ENCODE peak calls at places on chromosomes 1 and 21, in seven cellular contexts. F, X, Y, B, P, R and A are unnamed samples.

GRCh38 chr1:156123356-156124196 is 9.1 kb downstream of the LMNA start:
- DNase-seq in F (peak), X (peak), Y (peak), B (peak), P (peak), R (peak), A (no peak)

GRCh38 chr1:29213055-29213454 is 17.7 kb downstream of the MECR start:
- DNase-seq in F (no peak), X (no peak), Y (no peak), B (no peak), P (no peak), R (no peak), A (no peak)

GRCh38 chr21:32096411-32096810 is 182.4 kb downstream of the MIS18A start:
- DNase-seq in F (no peak), X (no peak), Y (no peak), B (no peak), P (no peak), R (no peak), A (no peak)

GRCh38 chr1:105934806-105935205 is 1121.7 kb upstream of the PRMT6 start:
- DNase-seq in F (no peak), X (no peak), Y (no peak), B (no peak), P (no peak), R (no peak), A (no peak)

GRCh38 chr1:208008534-208008933 is 97.6 kb upstream of the CD34 start:
- DNase-seq in F (no peak), X (no peak), Y (no peak), B (no peak), P (no peak), R (no peak), A (no peak)

GRCh38 chr1:241688940-241689368 is 36.9 kb downstream of the WDR64 start:
- DNase-seq in F (peak), X (no peak), Y (no peak), B (no peak), P (no peak), R (no peak), A (no peak)

GRCh38 chr1:54583868-54584267 is 35.8 kb downstream of the ACOT11 start:
- DNase-seq in F (no peak), X (no peak), Y (no peak), B (no peak), P (no peak), R (no peak), A (no peak)

GRCh38 chr1:178954291-178954690 is 71.4 kb upstream of the FAM20B start:
- DNase-seq in F (no peak), X (no peak), Y (no peak), B (no peak), P (no peak), R (no peak), A (no peak)

GRCh38 chr1:41314781-41315481 is 46.3 kb upstream of the FOXO6 start:
- DNase-seq in F (peak), X (no peak), Y (no peak), B (no peak), P (no peak), R (peak), A (no peak)

GRCh38 chr1:86054396-86054795 is 102.2 kb downstream of the COL24A1 start:
- DNase-seq in F (no peak), X (no peak), Y (no peak), B (no peak), P (no peak), R (no peak), A (no peak)

GRCh38 chr1:211518330-211519289 is 26.6 kb upstream of the RD3 start:
- DNase-seq in F (no peak), X (no peak), Y (no peak), B (no peak), P (no peak), R (no peak), A (no peak)

DNA sequence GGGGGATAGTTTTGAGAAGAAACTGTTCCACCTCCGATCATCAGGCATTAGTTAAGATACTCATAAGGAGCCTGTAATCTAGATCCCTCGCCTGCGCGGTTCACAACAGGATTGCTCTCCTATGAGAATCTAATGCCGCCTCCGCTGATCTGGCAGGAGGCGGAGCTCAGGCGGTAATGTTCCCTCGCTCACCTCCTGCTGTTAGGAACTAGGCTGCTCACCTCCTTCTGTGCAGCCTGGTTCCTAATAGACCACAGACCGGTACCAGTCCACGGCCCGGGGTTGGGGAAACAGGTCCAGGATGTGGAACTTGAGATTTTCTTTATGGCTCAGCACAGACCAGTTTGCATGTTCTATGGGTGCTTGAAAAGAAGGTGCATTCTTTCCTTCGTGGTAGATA is 27.2 kb upstream of the FAM3B start:
- DNase-seq in F (no peak), X (no peak), Y (no peak), B (no peak), P (no peak), R (no peak), A (no peak)
- TF ChIP-seq CTCF in F (no peak), X (no peak), Y (no peak), B (no peak), P (no peak), R (no peak), A (peak)

DNA sequence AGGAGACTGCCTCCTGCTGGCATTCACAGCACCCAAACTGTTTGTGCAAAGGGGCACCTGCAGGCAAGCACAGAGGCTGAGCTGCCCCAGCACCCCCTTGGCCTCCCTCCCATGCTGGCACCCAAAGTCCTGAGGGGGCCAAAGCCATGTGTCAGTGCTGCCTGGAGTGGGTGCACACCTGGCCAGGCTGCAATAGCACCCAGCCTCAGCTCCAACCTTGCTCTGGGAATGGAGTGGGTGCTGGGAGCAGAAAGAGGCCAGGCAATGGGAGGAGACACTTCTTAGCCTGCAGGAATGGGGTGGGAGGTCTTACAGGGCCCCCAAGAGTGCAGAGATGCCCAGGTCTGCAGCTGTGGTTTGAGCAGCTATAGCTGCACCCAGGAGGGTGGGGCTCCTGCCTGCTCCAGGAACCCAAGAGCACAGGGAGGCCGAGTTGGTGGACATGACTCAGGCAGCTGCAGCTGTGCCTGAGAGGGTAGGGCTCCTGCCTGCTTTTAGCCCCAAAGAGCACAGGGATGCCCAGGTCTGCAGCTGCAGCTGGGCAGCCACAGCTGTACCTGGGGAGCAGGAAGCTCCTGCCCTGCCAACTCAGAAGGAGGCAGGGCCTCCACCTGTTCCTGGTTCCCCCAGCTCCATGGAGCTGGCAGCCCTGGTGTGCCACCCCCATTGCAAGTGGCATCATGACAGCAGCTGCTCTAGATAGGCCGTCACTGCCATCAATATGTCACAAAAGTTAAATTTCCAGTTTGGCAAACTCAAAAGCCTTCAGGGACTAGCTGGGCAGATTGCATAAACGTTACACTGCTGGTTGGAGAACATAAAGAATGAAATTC is 5.3 kb upstream of the CHD1L start:
- DNase-seq in F (no peak), X (no peak), Y (no peak), B (no peak), P (no peak), R (no peak), A (no peak)
- TF ChIP-seq CTCF in F (no peak), X (no peak), Y (no peak), B (no peak), P (no peak), R (no peak), A (no peak)

DNA sequence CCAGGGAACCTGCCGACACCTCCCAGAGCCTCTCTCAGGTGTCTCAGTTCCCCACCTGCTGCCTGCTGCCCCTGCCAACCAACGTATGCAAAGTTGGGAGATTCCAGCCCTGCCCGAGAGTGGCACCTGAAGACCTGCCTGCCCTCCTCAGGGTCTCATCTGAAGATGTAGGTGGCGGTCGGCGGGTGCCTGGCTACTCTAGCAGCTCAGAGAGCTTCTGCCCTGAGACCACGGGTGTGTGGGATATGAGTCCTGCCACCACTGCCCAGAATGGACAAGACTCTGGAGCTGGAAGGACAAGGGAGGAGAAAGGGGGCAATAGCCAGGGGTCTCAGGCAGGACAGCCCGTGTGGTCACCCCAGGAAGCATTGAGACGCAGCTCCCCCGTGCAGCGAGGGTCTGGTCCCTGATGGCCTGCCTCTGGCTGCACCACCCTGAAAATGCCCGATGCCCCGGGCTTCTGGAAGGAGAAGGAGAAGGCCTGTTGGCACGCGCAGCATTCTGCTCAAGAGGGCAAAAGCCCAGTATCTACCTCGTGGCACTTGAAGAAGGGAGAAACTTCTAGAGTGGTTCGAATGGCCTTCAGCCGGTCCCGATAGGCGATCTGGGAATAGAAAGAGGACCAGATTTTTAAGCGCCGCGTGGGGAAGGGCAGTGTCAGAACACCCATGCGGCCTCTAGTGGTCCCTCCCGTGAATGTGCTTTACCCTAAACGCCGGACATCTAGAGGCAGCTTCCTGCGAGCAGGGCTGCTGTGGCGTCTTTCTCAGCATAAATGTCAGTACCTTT is 88.8 kb downstream of the STUM start:
- DNase-seq in F (no peak), X (no peak), Y (no peak), B (no peak), P (no peak), R (no peak), A (no peak)
- TF ChIP-seq CTCF in F (peak), X (peak), Y (peak), B (peak), P (no peak), R (peak), A (peak)

DNA sequence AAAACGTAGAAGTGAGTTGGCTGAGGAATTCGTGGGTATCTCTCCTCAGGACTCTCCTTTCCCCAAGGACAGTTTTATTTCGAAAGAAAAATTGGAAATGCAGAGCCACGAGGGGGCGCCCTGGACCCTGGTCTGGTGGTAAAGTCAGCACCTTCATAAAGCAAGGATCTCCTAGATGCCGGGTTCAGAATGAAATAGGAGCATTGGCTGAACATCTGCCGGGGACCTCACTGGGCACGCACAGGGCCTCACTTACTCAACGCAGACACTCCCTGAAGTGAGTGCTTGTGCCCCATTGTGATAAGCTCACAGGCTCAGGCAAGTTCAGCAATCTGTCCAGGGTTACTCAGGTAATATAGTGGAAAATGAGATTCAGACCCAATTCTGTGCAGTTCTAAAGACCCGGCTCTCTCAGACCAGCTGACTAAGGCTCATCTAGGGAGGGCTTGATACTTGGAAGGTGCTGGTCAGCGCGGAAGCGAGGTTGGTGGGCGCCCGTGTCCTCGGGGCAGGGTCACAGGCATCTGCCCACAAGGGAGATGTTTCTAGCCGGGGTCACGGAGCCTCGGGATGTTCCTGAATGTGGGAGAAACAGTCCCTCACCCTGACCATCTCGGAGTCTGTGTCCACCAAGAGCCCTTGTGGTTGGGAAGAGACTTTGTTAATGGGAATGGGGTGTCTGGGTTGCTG is 55.7 kb upstream of the ETV3 start:
- DNase-seq in F (peak), X (peak), Y (peak), B (peak), P (peak), R (peak), A (peak)
- TF ChIP-seq CTCF in F (peak), X (peak), Y (peak), B (peak), P (peak), R (peak), A (peak)

DNA sequence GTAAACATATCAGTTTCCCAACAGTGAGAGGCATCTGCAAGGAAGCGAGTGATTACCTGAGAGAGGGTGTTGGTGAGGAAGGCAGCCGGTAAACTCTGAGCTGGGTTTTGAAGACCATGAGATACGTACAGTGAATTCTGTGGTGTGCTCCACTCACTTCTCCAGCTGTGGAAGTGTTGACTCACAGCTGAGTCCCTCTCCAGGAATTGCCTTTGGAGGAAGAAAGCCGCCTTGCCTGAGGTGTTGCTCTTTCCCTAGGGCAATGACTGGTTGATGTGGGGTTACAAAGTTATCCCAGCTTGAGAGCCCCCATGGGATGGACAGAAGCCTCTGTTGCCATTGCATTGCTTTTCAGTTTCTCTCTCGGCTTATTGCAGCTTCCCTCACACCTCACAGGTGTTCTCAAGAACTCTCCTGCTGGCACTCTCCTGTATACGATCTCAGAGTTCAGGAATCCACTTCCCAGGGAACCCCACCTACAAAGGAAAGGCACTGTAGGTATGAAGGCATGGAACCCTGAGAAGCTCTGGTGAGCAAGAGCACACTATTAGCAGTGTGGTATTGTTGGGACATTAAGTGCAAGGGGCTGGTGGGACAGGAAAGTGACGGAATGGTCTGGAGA is 10.8 kb downstream of the NHLH1 start:
- DNase-seq in F (peak), X (no peak), Y (no peak), B (no peak), P (no peak), R (no peak), A (no peak)
- TF ChIP-seq CTCF in F (no peak), X (no peak), Y (no peak), B (no peak), P (no peak), R (no peak), A (no peak)

DNA sequence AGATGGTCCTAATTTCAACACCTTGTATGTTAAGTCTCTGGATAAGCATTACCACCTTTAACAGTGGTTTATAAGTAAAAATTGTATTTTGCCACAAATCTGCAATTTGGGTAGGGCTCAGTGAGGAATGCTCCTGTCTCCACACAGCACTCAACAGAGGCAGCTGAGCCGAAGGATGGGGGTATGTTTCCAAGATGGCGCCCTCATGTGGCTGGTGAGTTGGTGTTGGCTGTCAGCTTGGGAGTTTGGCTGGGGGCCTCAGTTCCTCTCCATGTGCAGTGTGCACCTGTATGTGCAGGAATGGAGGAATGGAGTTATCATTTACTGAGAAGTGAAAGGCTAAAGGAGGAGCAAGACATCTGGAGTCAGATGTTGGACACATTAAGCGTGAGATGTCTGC is 136.8 kb downstream of the GABPA start:
- DNase-seq in F (no peak), X (no peak), Y (no peak), B (no peak), P (no peak), R (no peak), A (no peak)
- TF ChIP-seq CTCF in F (peak), X (no peak), Y (no peak), B (no peak), P (no peak), R (no peak), A (no peak)

DNA sequence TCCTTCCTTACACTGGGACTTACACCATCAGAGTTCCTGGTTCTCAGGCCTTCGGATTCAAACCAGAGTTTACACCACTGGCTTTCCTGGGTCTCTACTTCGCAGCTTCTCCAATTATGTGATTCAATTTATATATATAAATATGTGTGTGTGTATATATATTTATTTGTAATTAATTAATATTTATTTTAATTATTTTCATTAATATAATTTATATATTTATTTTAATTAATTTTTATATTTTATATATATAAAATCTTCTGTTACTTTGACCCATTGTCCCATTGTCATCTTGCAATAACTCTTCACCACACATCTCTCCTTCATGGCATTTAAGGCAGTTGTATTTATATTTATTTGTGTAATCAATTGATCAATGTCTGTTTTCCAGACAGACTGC is 28.4 kb upstream of the ST6GALNAC3 start:
- DNase-seq in F (no peak), X (no peak), Y (no peak), B (no peak), P (no peak), R (no peak), A (no peak)
- TF ChIP-seq CTCF in F (no peak), X (no peak), Y (no peak), B (no peak), P (no peak), R (no peak), A (no peak)

GRCh38 chr21:39037807-39038405 is 145.3 kb downstream of the PSMG1 start:
- DNase-seq in F (peak), X (no peak), Y (no peak), B (no peak), P (no peak), R (no peak), A (no peak)
- TF ChIP-seq CTCF in F (peak), X (no peak), Y (no peak), B (no peak), P (no peak), R (peak), A (no peak)

GRCh38 chr1:101463195-101463594 is 226.4 kb downstream of the S1PR1 start:
- DNase-seq in F (no peak), X (no peak), Y (no peak), B (no peak), P (no peak), R (no peak), A (no peak)

GRCh38 chr1:101460709-101461108 is 223.9 kb downstream of the S1PR1 start:
- DNase-seq in F (no peak), X (no peak), Y (no peak), B (no peak), P (no peak), R (no peak), A (no peak)

GRCh38 chr1:101465941-101466340 is 229.1 kb downstream of the S1PR1 start:
- DNase-seq in F (no peak), X (no peak), Y (no peak), B (no peak), P (no peak), R (no peak), A (no peak)
- TF ChIP-seq CTCF in F (no peak), X (no peak), Y (no peak), B (no peak), P (no peak), R (no peak), A (no peak)